ENCODE peak calls at places on chromosomes 1 and 21, in ten cellular contexts. S is PC-9, Y is GM13977, L is neural crest cell, D is endothelial cell, T is HCT116, U is Panc1, F is coronary artery, B is thoracic aorta, W is choroid plexus epithelial cell. J is an unnamed sample.

GRCh38 chr1:24318988-24319863 is at the start of gene GRHL3:
- DNase-seq in S (peak; percentile 92), Y (peak; percentile 39), L (no peak), D (no peak), T (peak; percentile 46), U (no peak), F (no peak), B (no peak), W (peak; percentile 31), J (no peak)

GRCh38 chr1:6819641-6820040 is 34.4 kb downstream of the CAMTA1 start:
- DNase-seq in S (no peak), Y (no peak), L (no peak), D (no peak), T (no peak), U (no peak), F (no peak), B (no peak), W (peak; percentile 63), J (no peak)

GRCh38 chr1:15430787-15431570 is 7.3 kb upstream of the CTRC start:
- DNase-seq in S (no peak), Y (peak; percentile 89), L (peak; percentile 93), D (peak; percentile 83), T (no peak), U (peak; percentile 80), F (no peak), B (no peak), W (peak; percentile 54), J (peak; percentile 78)

GRCh38 chr21:46116189-46116845 is 18.4 kb downstream of the COL6A2 start:
- DNase-seq in S (no peak), Y (no peak), L (no peak), D (peak; percentile 2), T (no peak), U (no peak), F (peak; percentile 68), B (no peak), W (no peak), J (peak; percentile 4)

GRCh38 chr1:161032409-161032808 is 6.4 kb downstream of the TSTD1 start:
- DNase-seq in S (no peak), Y (no peak), L (no peak), D (no peak), T (no peak), U (no peak), F (no peak), B (no peak), W (no peak), J (no peak)

GRCh38 chr1:110872745-110873435 is at the start of gene CD53:
- DNase-seq in S (no peak), Y (peak; percentile 31), L (no peak), D (no peak), T (no peak), U (no peak), F (no peak), B (no peak), W (no peak), J (peak; percentile 27)

GRCh38 chr21:44596068-44596725 is 3.9 kb upstream of the KRTAP10-6 start:
- DNase-seq in S (peak; percentile 47), Y (no peak), L (no peak), D (no peak), T (no peak), U (peak; percentile 32), F (no peak), B (no peak), W (no peak), J (no peak)

GRCh38 chr1:226223157-226223785 is at the start of gene MIXL1:
- DNase-seq in S (no peak), Y (peak; percentile 36), L (peak; percentile 13), D (peak; percentile 38), T (no peak), U (no peak), F (no peak), B (no peak), W (no peak), J (peak; percentile 44)

GRCh38 chr1:42282867-42283583 is 52.0 kb downstream of the FOXJ3 start:
- DNase-seq in S (peak; percentile 89), Y (peak; percentile 14), L (no peak), D (no peak), T (no peak), U (no peak), F (no peak), B (no peak), W (peak; percentile 82), J (no peak)

DNA sequence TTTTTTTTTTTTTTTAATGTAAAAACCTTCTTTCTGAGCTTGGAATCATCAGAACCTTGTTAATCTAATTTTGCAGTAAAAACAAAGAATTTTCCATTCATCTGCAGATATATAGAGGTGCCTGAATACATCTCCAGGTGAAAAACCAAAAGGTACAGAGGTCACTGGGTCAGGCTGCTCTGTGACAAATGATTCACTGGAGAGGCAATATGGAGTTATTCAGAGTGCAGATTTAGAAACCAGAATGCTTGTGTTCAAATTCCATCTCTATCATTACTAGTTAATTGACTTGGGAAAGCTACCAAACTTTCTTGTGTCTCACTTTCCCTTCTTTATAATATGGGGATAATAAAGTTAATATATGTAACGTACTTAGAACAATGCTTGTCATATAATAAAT is 51.5 kb upstream of the C1orf53 start:
- DNase-seq in S (no peak), Y (no peak), L (no peak), D (no peak), T (no peak), U (no peak), F (no peak), B (no peak), W (no peak), J (no peak)
- TF ChIP-seq CTCF in S (no peak), Y (no peak), L (no peak), D (no peak), T (no peak), U (no peak), F (no peak), B (no peak), W (no peak), J (no peak)

GRCh38 chr1:150971583-150972416 is 2.8 kb downstream of the CERS2 start:
- DNase-seq in S (no peak), Y (no peak), L (no peak), D (no peak), T (no peak), U (no peak), F (no peak), B (no peak), W (no peak), J (no peak)
- TF ChIP-seq CTCF in S (no peak), Y (no peak), L (no peak), D (no peak), T (no peak), U (no peak), F (no peak), B (no peak), W (peak; percentile 8), J (no peak)

DNA sequence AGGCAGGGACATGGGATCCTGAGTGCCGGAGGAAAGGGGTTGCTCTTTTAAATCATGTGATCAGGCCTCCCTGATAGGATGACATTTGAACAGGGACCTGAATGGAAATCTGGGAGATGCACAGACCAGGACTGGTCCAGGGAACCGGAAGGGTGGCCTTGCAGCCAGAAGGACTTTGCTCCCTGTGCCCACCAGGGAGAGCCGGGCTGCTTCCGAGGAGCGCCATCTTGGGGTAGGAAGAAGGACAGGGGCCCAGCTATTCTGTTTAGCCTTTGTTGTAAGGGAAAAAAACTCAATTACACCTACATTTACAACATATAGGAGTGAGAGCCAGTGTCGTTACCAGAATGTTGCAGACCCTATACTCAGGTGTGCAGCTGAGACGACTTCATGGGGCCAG is 5.5 kb downstream of the KLHDC7A start:
- DNase-seq in S (no peak), Y (no peak), L (peak; percentile 13), D (peak; percentile 25), T (no peak), U (no peak), F (no peak), B (no peak), W (no peak), J (no peak)
- TF ChIP-seq CTCF in S (peak; percentile 5), Y (no peak), L (peak; percentile 39), D (no peak), T (peak; percentile 56), U (no peak), F (no peak), B (no peak), W (no peak), J (no peak)

DNA sequence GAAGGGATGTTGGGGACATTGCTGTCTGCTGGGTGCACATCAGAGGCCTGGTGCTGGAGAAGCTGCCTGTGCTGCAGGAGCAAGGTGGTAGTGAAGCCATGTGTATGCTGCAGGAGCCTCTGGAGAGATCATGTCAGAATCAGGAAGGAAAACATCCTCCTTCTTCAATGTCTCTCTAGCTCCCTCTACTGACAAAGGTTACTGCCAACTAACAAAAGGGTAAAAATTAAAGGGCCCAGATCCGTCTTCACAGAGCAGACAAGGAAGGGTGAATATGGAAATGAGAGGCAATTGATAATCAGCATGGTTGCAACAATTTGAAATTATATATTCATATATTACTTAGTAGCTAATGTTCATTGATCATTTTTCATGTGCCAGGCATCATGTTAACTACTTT is 32.2 kb downstream of the FAM177B start:
- DNase-seq in S (no peak), Y (no peak), L (no peak), D (no peak), T (peak; percentile 24), U (no peak), F (no peak), B (no peak), W (no peak), J (no peak)
- TF ChIP-seq CTCF in S (peak; percentile 43), Y (peak; percentile 13), L (peak; percentile 32), D (peak; percentile 40), T (peak; percentile 58), U (peak; percentile 33), F (no peak), B (no peak), W (peak; percentile 9), J (no peak)

DNA sequence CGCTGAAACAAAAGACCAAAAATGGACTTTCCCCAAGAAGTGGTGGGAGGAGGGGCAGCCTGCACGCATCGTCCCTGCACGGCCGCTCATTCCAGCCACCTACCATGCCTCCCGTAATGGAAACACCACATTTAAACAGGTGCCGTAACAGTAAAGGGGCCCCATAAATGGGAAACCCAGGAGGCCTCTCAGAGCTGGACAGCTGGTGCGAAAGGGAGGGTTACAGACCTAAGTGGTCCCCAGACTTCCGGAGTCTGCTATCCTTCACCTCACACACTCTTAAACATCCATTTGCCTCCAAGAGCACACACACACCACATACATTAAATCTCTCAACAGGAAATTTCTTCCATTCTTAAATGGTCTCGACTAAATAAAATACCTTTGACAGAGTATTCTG is 120.7 kb upstream of the SOD1 start:
- DNase-seq in S (no peak), Y (no peak), L (no peak), D (no peak), T (no peak), U (no peak), F (no peak), B (no peak), W (no peak), J (no peak)
- TF ChIP-seq CTCF in S (no peak), Y (no peak), L (no peak), D (no peak), T (no peak), U (no peak), F (no peak), B (no peak), W (no peak), J (no peak)

J was measured in activated B cell treated with CpG ODN at 0.5 μM for 24 hours.